ENCODE peak calls at places on chromosomes 16 and 17, in six cellular contexts. One of them, this sample, is unnamed.
A peak's percentile ranks its signal among the peaks of the same experiment; 100 is the strongest.

GRCh38 chr16:56600398-56600999 is 7.9 kb upstream of the MT2A start:
- DNase-seq in ELF-1: no peak
- DNase-seq in nephron progenitor cell: peak; percentile 21
- DNase-seq in dermis blood vessel endothelial cell: peak; percentile 76
- DNase-seq in AG09309: no peak
- DNase-seq in lower lobe of right lung: no peak
- DNase-seq in this sample: no peak

GRCh38 chr17:75723201-75723930 is 2.1 kb downstream of the ITGB4 start:
- DNase-seq in ELF-1: peak; percentile 85
- DNase-seq in nephron progenitor cell: no peak
- DNase-seq in dermis blood vessel endothelial cell: no peak
- DNase-seq in AG09309: no peak
- DNase-seq in lower lobe of right lung: peak; percentile 50
- DNase-seq in this sample: peak; percentile 93

GRCh38 chr17:65183736-65184135 is 46.6 kb downstream of the RGS9 start:
- DNase-seq in ELF-1: peak; percentile 66
- DNase-seq in nephron progenitor cell: no peak
- DNase-seq in dermis blood vessel endothelial cell: peak; percentile 82
- DNase-seq in AG09309: no peak
- DNase-seq in lower lobe of right lung: no peak
- DNase-seq in this sample: no peak

GRCh38 chr16:30005341-30006094 is 5.3 kb downstream of the DOC2A start:
- DNase-seq in ELF-1: no peak
- DNase-seq in nephron progenitor cell: peak; percentile 55
- DNase-seq in dermis blood vessel endothelial cell: peak; percentile 71
- DNase-seq in AG09309: no peak
- DNase-seq in lower lobe of right lung: no peak
- DNase-seq in this sample: no peak

GRCh38 chr16:55323637-55324490 is at the start of gene IRX6:
- DNase-seq in ELF-1: peak; percentile 93
- DNase-seq in nephron progenitor cell: peak; percentile 76
- DNase-seq in dermis blood vessel endothelial cell: no peak
- DNase-seq in AG09309: peak; percentile 5
- DNase-seq in lower lobe of right lung: peak; percentile 77
- DNase-seq in this sample: no peak

GRCh38 chr17:46152423-46152822 is 40.8 kb downstream of the KANSL1 start:
- DNase-seq in ELF-1: no peak
- DNase-seq in nephron progenitor cell: no peak
- DNase-seq in dermis blood vessel endothelial cell: no peak
- DNase-seq in AG09309: no peak
- DNase-seq in lower lobe of right lung: no peak
- DNase-seq in this sample: no peak

GRCh38 chr17:28097254-28097653 is 54.8 kb downstream of the NLK start:
- DNase-seq in ELF-1: no peak
- DNase-seq in nephron progenitor cell: no peak
- DNase-seq in dermis blood vessel endothelial cell: no peak
- DNase-seq in AG09309: no peak
- DNase-seq in lower lobe of right lung: no peak
- DNase-seq in this sample: no peak

GRCh38 chr16:84184775-84185174 is 2.1 kb downstream of the TAF1C start:
- DNase-seq in ELF-1: no peak
- DNase-seq in nephron progenitor cell: no peak
- DNase-seq in dermis blood vessel endothelial cell: peak; percentile 86
- DNase-seq in AG09309: no peak
- DNase-seq in lower lobe of right lung: no peak
- DNase-seq in this sample: no peak

GRCh38 chr17:83176272-83176955 is 97.0 kb downstream of the METRNL start:
- DNase-seq in ELF-1: no peak
- DNase-seq in nephron progenitor cell: peak; percentile 0
- DNase-seq in dermis blood vessel endothelial cell: no peak
- DNase-seq in AG09309: no peak
- DNase-seq in lower lobe of right lung: no peak
- DNase-seq in this sample: no peak

GRCh38 chr17:199806-200603 is 18.6 kb upstream of the DOC2B start:
- DNase-seq in ELF-1: no peak
- DNase-seq in nephron progenitor cell: no peak
- DNase-seq in dermis blood vessel endothelial cell: peak; percentile 87
- DNase-seq in AG09309: no peak
- DNase-seq in lower lobe of right lung: peak; percentile 30
- DNase-seq in this sample: no peak

GRCh38 chr17:67452681-67453554 is 75.8 kb downstream of the PITPNC1 start:
- DNase-seq in ELF-1: no peak
- DNase-seq in nephron progenitor cell: no peak
- DNase-seq in dermis blood vessel endothelial cell: no peak
- DNase-seq in AG09309: no peak
- DNase-seq in lower lobe of right lung: no peak
- DNase-seq in this sample: no peak

This sample was measured in left colon.